ENCODE peak calls at places on chromosomes 16 and 17, in eight cellular contexts. X is mammary epithelial cell; V is HCT116; I is heart left ventricle; Y is CD4-positive, alpha-beta T cell; A is AG04450; F is colonic mucosa; B is A549. S is an unnamed sample.

GRCh38 chr17:16516594-16517018 is 24.6 kb upstream of the LRRC75A start:
- DNase-seq in X (peak), V (peak), I (peak), Y (no peak), A (peak), F (no peak), B (peak), S (no peak)

GRCh38 chr17:1490643-1491405 is 1.7 kb downstream of the MYO1C start:
- DNase-seq in X (peak), V (no peak), I (peak), Y (peak), A (no peak), F (peak), B (peak), S (no peak)

GRCh38 chr17:62892870-62893338 is 73.1 kb upstream of the TANC2 start:
- DNase-seq in X (peak), V (no peak), I (peak), Y (peak), A (peak), F (peak), B (peak), S (peak)

GRCh38 chr17:55434721-55435120 is 13.1 kb upstream of the MMD start:
- DNase-seq in X (peak), V (no peak), I (no peak), Y (no peak), A (no peak), F (no peak), B (no peak), S (no peak)

GRCh38 chr17:57407287-57408063 is 151.2 kb downstream of the MSI2 start:
- DNase-seq in X (no peak), V (no peak), I (no peak), Y (no peak), A (no peak), F (peak), B (no peak), S (no peak)

GRCh38 chr16:57115504-57116182 is 23.3 kb downstream of the CPNE2 start:
- DNase-seq in X (no peak), V (no peak), I (peak), Y (no peak), A (no peak), F (no peak), B (no peak), S (no peak)

GRCh38 chr17:68238488-68238887 is 9.4 kb upstream of the AMZ2 start:
- DNase-seq in X (no peak), V (no peak), I (no peak), Y (peak), A (no peak), F (no peak), B (no peak), S (no peak)

GRCh38 chr17:4675791-4676190 is 28.1 kb downstream of the PELP1 start:
- DNase-seq in X (no peak), V (no peak), I (no peak), Y (no peak), A (no peak), F (no peak), B (no peak), S (no peak)

GRCh38 chr16:77843412-77843811 is 55.0 kb downstream of the VAT1L start:
- DNase-seq in X (no peak), V (no peak), I (no peak), Y (no peak), A (no peak), F (no peak), B (no peak), S (no peak)

GRCh38 chr17:27454089-27454488 is 2.2 kb upstream of the KSR1 start:
- DNase-seq in X (no peak), V (no peak), I (no peak), Y (no peak), A (no peak), F (no peak), B (no peak), S (no peak)

GRCh38 chr17:42780816-42781638 is 617 bp downstream of the WNK4 start:
- DNase-seq in X (no peak), V (no peak), I (no peak), Y (no peak), A (no peak), F (no peak), B (no peak), S (no peak)

GRCh38 chr17:5364156-5364555 is 55.3 kb downstream of the NUP88 start:
- DNase-seq in X (peak), V (no peak), I (no peak), Y (no peak), A (peak), F (no peak), B (no peak), S (peak)

GRCh38 chr17:9408381-9408780 is 167.2 kb downstream of the STX8 start:
- DNase-seq in X (peak), V (no peak), I (no peak), Y (no peak), A (no peak), F (no peak), B (no peak), S (no peak)

GRCh38 chr17:2851615-2852014 is 55.4 kb downstream of the RAP1GAP2 start:
- DNase-seq in X (no peak), V (no peak), I (no peak), Y (no peak), A (no peak), F (no peak), B (no peak), S (no peak)
- H3K27ac ChIP-seq in X (no peak), V (no peak), I (no peak), Y (no peak), A (no peak), F (no peak), B (no peak), S (no peak)

GRCh38 chr17:78144146-78144719 is 2.0 kb upstream of the C17orf99 start:
- DNase-seq in X (peak), V (no peak), I (peak), Y (no peak), A (peak), F (peak), B (no peak), S (no peak)
- TF ChIP-seq CTCF in X (no peak), V (no peak), I (no peak), Y (no peak), A (peak), F (no peak), B (peak), S (peak)

DNA sequence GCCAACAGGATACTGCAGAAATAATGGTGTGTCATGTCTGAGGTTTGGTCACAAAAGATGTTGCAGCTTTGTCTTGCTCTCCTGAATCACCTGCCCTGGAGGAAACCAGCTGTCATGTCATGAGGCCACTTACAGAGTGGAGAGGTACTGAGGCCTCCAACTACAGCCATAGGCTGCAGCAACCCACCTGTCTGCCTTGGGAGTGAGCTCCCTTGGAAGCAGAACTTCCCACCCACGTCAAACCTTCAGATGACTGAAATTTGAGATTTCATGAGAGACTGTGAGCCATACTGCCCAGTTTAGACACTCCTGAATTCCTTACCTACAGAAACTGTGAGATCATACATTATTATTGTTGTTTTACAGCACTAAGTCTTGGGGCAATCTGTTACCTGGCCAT is 475.9 kb downstream of the HS3ST3B1 start:
- DNase-seq in X (peak), V (no peak), I (no peak), Y (no peak), A (no peak), F (no peak), B (no peak), S (peak)
- H3K27ac ChIP-seq in X (peak), V (no peak), I (no peak), Y (no peak), A (no peak), F (no peak), B (no peak), S (peak)

GRCh38 chr17:50272711-50273653 is 1.3 kb upstream of the TMEM92 start:
- DNase-seq in X (no peak), V (no peak), I (peak), Y (peak), A (no peak), F (peak), B (peak), S (no peak)
- TF ChIP-seq CTCF in X (peak), V (peak), I (peak), Y (peak), A (peak), F (peak), B (peak), S (peak)

GRCh38 chr16:66511615-66512500 is 38.1 kb downstream of the TK2 start:
- DNase-seq in X (peak), V (peak), I (no peak), Y (no peak), A (peak), F (no peak), B (peak), S (peak)
- H3K27ac ChIP-seq in X (peak), V (peak), I (peak), Y (no peak), A (peak), F (no peak), B (peak), S (no peak)